ENCODE peak calls at places on chromosomes 12 and 14, in five cellular contexts. G is A549, F is HL-60, S is GM12878, L is HepG2. C is an unnamed sample.
A peak's percentile ranks its signal among the peaks of the same experiment; 100 is the strongest.

GRCh38 chr12:121811434-121812319 is 7.9 kb downstream of the SETD1B start:
- DNase-seq in G (peak; percentile 70), F (peak; percentile 86), S (no peak), L (peak; percentile 57), C (no peak)

GRCh38 chr14:103516426-103517171 is 6.0 kb downstream of the CKB start:
- DNase-seq in G (no peak), F (no peak), S (no peak), L (no peak), C (no peak)

GRCh38 chr14:99729991-99730875 is 46.1 kb downstream of the CYP46A1 start:
- DNase-seq in G (peak; percentile 77), F (peak; percentile 25), S (no peak), L (peak; percentile 93), C (no peak)

GRCh38 chr12:68440068-68440581 is 108.0 kb upstream of the MDM1 start:
- DNase-seq in G (no peak), F (no peak), S (no peak), L (no peak), C (no peak)

GRCh38 chr12:120972870-120973543 is 5.3 kb upstream of the HNF1A start:
- DNase-seq in G (no peak), F (peak; percentile 21), S (no peak), L (peak; percentile 90), C (no peak)

GRCh38 chr14:73238262-73238852 is 1.1 kb downstream of the PAPLN start:
- DNase-seq in G (peak; percentile 38), F (no peak), S (no peak), L (peak; percentile 47), C (no peak)

GRCh38 chr12:98401427-98401826 is 114.0 kb upstream of the TMPO start:
- DNase-seq in G (no peak), F (no peak), S (peak; percentile 55), L (no peak), C (no peak)

GRCh38 chr12:23906329-23906728 is 43.1 kb downstream of the SOX5 start:
- DNase-seq in G (no peak), F (no peak), S (no peak), L (peak; percentile 20), C (no peak)

GRCh38 chr12:27063250-27063851 is 19.0 kb downstream of the C12orf71 start:
- DNase-seq in G (no peak), F (no peak), S (no peak), L (no peak), C (no peak)

GRCh38 chr12:4810219-4810671 is 90.0 kb downstream of the GALNT8 start:
- DNase-seq in G (no peak), F (no peak), S (no peak), L (no peak), C (no peak)

GRCh38 chr12:53071591-53072551 is 7.3 kb downstream of the SPRYD3 start:
- DNase-seq in G (no peak), F (no peak), S (no peak), L (no peak), C (no peak)

GRCh38 chr14:104603623-104604401 is 760 bp downstream of the TMEM179 start:
- DNase-seq in G (no peak), F (no peak), S (no peak), L (no peak), C (no peak)

GRCh38 chr14:71610149-71610548 is 322.1 kb upstream of the RGS6 start:
- DNase-seq in G (no peak), F (no peak), S (no peak), L (no peak), C (no peak)

GRCh38 chr12:104064842-104065441 is 611 bp downstream of the HCFC2 start:
- DNase-seq in G (no peak), F (no peak), S (no peak), L (no peak), C (no peak)

GRCh38 chr14:97280526-97280925 is 483.3 kb downstream of the VRK1 start:
- DNase-seq in G (no peak), F (no peak), S (no peak), L (no peak), C (no peak)

GRCh38 chr14:65461730-65462129 is 49.2 kb downstream of the FUT8 start:
- DNase-seq in G (no peak), F (no peak), S (peak; percentile 41), L (no peak), C (no peak)

GRCh38 chr12:123049398-123050250 is 69.1 kb downstream of the ARL6IP4 start:
- DNase-seq in G (no peak), F (no peak), S (no peak), L (no peak), C (no peak)

GRCh38 chr14:67695394-67695949 is at the start of gene RDH11:
- DNase-seq in G (peak; percentile 94), F (peak; percentile 88), S (peak; percentile 50), L (peak; percentile 90), C (no peak)

GRCh38 chr12:76670776-76671175 is 93.1 kb upstream of the ZDHHC17 start:
- DNase-seq in G (no peak), F (no peak), S (no peak), L (no peak), C (no peak)

GRCh38 chr14:57461777-57462320 is 31.8 kb downstream of the CCDC198 start:
- DNase-seq in G (no peak), F (no peak), S (no peak), L (no peak), C (peak; percentile 1)

GRCh38 chr12:104083769-104084475 is 19.6 kb downstream of the HCFC2 start:
- DNase-seq in G (no peak), F (no peak), S (peak; percentile 36), L (no peak), C (no peak)

GRCh38 chr14:21352587-21352986 is 31.2 kb downstream of the SUPT16H start:
- DNase-seq in G (no peak), F (peak; percentile 89), S (no peak), L (no peak), C (no peak)

GRCh38 chr14:33402604-33403003 is 463.9 kb downstream of the NPAS3 start:
- DNase-seq in G (no peak), F (no peak), S (no peak), L (no peak), C (no peak)

GRCh38 chr12:113286712-113287111 is 48.2 kb downstream of the SLC8B1 start:
- DNase-seq in G (no peak), F (no peak), S (no peak), L (no peak), C (no peak)
- TF ChIP-seq REST in G (no peak), F (no peak), S (no peak), L (no peak), C (no peak)

GRCh38 chr14:34457186-34457585 is 4.9 kb downstream of the SPTSSA start:
- DNase-seq in G (no peak), F (no peak), S (no peak), L (no peak), C (no peak)

GRCh38 chr14:34461334-34462131 is 507 bp downstream of the SPTSSA start:
- DNase-seq in G (peak; percentile 41), F (peak; percentile 51), S (no peak), L (peak; percentile 89), C (no peak)

GRCh38 chr14:34460841-34461240 is 1.2 kb downstream of the SPTSSA start:
- DNase-seq in G (no peak), F (no peak), S (no peak), L (peak; percentile 73), C (no peak)

GRCh38 chr14:34462132-34462893 is at the start of gene SPTSSA:
- DNase-seq in G (peak; percentile 85), F (peak; percentile 87), S (peak; percentile 46), L (peak; percentile 90), C (no peak)

DNA sequence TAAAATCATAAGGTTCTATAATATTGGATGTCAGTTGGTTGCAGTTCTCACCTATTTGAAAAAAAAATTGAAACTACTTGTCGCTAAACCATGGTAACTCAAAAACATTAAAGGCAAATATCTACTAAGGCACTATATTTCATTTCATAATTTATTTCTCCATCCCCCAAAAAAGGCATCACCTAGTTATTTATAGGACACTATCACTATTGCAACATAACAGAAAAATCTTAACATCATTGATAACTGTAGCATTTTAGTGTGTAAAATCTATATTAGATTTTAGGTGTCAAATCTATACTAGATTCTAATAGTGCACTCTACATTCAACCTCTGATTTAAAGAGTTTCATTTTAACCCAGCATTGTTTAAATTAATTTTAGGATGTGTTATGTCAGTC is 1.7 kb downstream of the SPTSSA start:
- DNase-seq in G (no peak), F (no peak), S (no peak), L (no peak), C (no peak)
- H3K27ac ChIP-seq in G (peak overlapping the region; percentile 88), F (no peak overlapping the region), S (no peak overlapping the region), L (peak overlapping the region; percentile 77), C (no peak overlapping the region)

GRCh38 chr12:115095073-115095748 is 411.2 kb upstream of the TBX3 start:
- DNase-seq in G (no peak), F (no peak), S (no peak), L (no peak), C (no peak)

GRCh38 chr12:115097406-115097805 is 413.4 kb upstream of the TBX3 start:
- DNase-seq in G (no peak), F (no peak), S (no peak), L (no peak), C (no peak)

GRCh38 chr12:115094163-115094816 is 410.3 kb upstream of the TBX3 start:
- DNase-seq in G (no peak), F (no peak), S (no peak), L (no peak), C (no peak)

GRCh38 chr12:115093261-115093660 is 409.3 kb upstream of the TBX3 start:
- DNase-seq in G (no peak), F (no peak), S (no peak), L (no peak), C (no peak)

DNA sequence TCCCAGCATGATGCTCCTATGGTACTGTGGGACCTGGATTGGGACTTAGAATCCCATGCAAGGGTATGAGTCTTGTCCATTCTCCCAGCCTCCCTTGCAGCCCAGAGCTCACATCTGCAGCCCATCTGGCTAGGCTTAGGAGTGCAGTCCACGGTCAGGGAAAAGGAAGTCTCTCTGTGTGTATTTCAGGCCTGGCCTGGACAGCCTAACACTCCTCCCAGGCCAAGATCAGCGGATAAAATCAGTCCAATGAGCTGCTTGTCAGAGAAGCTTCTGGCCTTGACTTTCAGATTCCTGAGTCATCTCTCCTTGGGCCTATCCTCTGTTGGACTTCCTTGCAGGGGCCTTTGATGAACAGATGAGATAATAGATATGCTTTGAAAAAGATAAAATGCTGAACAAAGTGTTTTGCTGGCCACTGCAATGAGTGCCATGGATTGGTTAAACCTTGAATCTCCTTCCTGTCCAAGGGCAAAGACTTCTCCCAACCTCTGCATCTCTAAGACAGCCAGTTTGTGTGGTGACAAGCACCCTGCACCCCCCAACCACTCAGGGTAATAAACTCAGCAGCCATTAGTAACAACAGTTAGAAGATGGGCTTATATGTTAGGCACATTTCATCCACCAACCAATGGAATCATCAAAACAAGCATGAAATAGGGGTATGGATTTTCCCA is 412.8 kb upstream of the TBX3 start:
- DNase-seq in G (no peak), F (no peak), S (no peak), L (no peak), C (no peak)
- TF ChIP-seq REST in G (no peak), F (no peak), S (no peak), L (no peak), C (no peak)

DNA sequence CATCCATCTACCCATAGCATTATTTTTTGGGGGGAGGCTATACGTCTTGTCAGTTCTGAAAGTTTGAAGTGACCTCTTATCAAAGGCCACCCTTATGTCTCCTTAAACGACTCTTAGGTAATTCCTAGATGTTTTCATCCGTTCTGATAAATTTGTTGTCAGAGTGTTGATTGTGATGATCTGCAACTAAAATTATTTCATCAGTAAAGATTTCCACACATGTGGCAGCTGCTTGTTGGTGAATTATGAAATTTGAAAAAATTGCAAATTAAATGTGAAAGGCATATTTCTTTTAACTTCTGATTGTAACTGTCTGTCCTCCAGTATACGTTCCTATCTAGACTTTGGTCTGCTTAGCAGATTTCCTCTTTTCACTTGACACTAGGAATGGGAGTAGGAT is 1.4 kb downstream of the ADIPOR2 start:
- DNase-seq in G (no peak), F (no peak), S (no peak), L (no peak), C (no peak)
- H3K27ac ChIP-seq in G (peak overlapping the region; percentile 95), F (peak overlapping the region; percentile 88), S (no peak overlapping the region), L (peak overlapping the region; percentile 92), C (peak overlapping the region; percentile 81)

C was measured in Panc1.